ENCODE peak calls at places on chromosomes 12 and 14, in nine cellular contexts. H is left kidney; Q is Panc1; D is HTR-8/SVneo; V is CD4-positive, alpha-beta T cell; A is EL; S is smooth muscle cell of the brain vasculature; R is HuH-7; W is naive B cell. M is an unnamed sample.

GRCh38 chr12:28882444-28882843 is 266.6 kb upstream of the FAR2 start:
- DNase-seq in H (no peak), Q (no peak), D (no peak), V (no peak), A (no peak), S (no peak), R (no peak), W (no peak), M (no peak)

GRCh38 chr12:3603576-3603975 is 112.6 kb downstream of the PRMT8 start:
- DNase-seq in H (no peak), Q (no peak), D (no peak), V (no peak), A (no peak), S (no peak), R (no peak), W (no peak), M (no peak)

GRCh38 chr12:89875809-89876208 is 167.2 kb upstream of the ATP2B1 start:
- DNase-seq in H (no peak), Q (no peak), D (no peak), V (no peak), A (no peak), S (no peak), R (no peak), W (no peak), M (no peak)

GRCh38 chr14:59215757-59216156 is 27.3 kb downstream of the DAAM1 start:
- DNase-seq in H (no peak), Q (no peak), D (no peak), V (no peak), A (no peak), S (no peak), R (no peak), W (no peak), M (no peak)

GRCh38 chr14:77123381-77124344 is 17.9 kb downstream of the ZDHHC22 start:
- DNase-seq in H (no peak), Q (no peak), D (no peak), V (no peak), A (no peak), S (no peak), R (no peak), W (no peak), M (peak)

GRCh38 chr12:32918890-32919791 is 22.6 kb upstream of the PKP2 start:
- DNase-seq in H (peak), Q (no peak), D (peak), V (no peak), A (peak), S (peak), R (peak), W (no peak), M (no peak)

GRCh38 chr14:25943329-25943728 is 654.5 kb downstream of the NOVA1 start:
- DNase-seq in H (no peak), Q (no peak), D (no peak), V (no peak), A (no peak), S (no peak), R (no peak), W (no peak), M (no peak)

GRCh38 chr12:102816816-102817434 is 100.1 kb downstream of the PAH start:
- DNase-seq in H (peak), Q (peak), D (peak), V (no peak), A (peak), S (no peak), R (peak), W (no peak), M (no peak)

GRCh38 chr12:65728913-65729793 is 95.1 kb upstream of the HMGA2 start:
- DNase-seq in H (peak), Q (no peak), D (no peak), V (no peak), A (peak), S (no peak), R (peak), W (no peak), M (no peak)

GRCh38 chr14:74800780-74801179 is 37.7 kb downstream of the YLPM1 start:
- DNase-seq in H (no peak), Q (no peak), D (no peak), V (no peak), A (no peak), S (no peak), R (no peak), W (no peak), M (no peak)

GRCh38 chr12:118219772-118220171 is 83.8 kb downstream of the PEBP1 start:
- DNase-seq in H (peak), Q (no peak), D (no peak), V (no peak), A (no peak), S (no peak), R (no peak), W (no peak), M (no peak)

GRCh38 chr14:53048631-53049030 is 97.8 kb upstream of the FERMT2 start:
- DNase-seq in H (no peak), Q (no peak), D (no peak), V (no peak), A (no peak), S (no peak), R (no peak), W (no peak), M (no peak)

GRCh38 chr12:106108187-106108816 is 30.5 kb downstream of the NUAK1 start:
- DNase-seq in H (peak), Q (no peak), D (no peak), V (no peak), A (peak), S (no peak), R (no peak), W (no peak), M (no peak)

GRCh38 chr14:24430143-24430681 is 458 bp downstream of the KHNYN start:
- DNase-seq in H (peak), Q (no peak), D (peak), V (peak), A (peak), S (no peak), R (peak), W (peak), M (peak)

GRCh38 chr14:34111933-34112332 is 161.1 kb upstream of the EGLN3 start:
- DNase-seq in H (no peak), Q (no peak), D (no peak), V (no peak), A (no peak), S (no peak), R (no peak), W (no peak), M (no peak)

GRCh38 chr12:110983811-110984210 is 63.4 kb upstream of the MYL2 start:
- DNase-seq in H (no peak), Q (no peak), D (no peak), V (no peak), A (no peak), S (no peak), R (no peak), W (no peak), M (no peak)

GRCh38 chr14:54669759-54670630 is 103.1 kb downstream of the SAMD4A start:
- DNase-seq in H (peak), Q (no peak), D (peak), V (no peak), A (peak), S (peak), R (no peak), W (no peak), M (peak)

GRCh38 chr12:108855284-108856169 is 1.9 kb downstream of the SSH1 start:
- DNase-seq in H (peak), Q (no peak), D (no peak), V (no peak), A (peak), S (no peak), R (no peak), W (no peak), M (no peak)

GRCh38 chr14:56953884-56954283 is 143.6 kb upstream of the OTX2 start:
- DNase-seq in H (peak), Q (no peak), D (no peak), V (no peak), A (no peak), S (no peak), R (no peak), W (no peak), M (no peak)

GRCh38 chr12:55692631-55693322 is 14.9 kb downstream of the ITGA7 start:
- DNase-seq in H (no peak), Q (no peak), D (no peak), V (no peak), A (no peak), S (no peak), R (no peak), W (no peak), M (no peak)

GRCh38 chr12:75414671-75415070 is 23.8 kb downstream of the GLIPR1L2 start:
- DNase-seq in H (peak), Q (no peak), D (no peak), V (no peak), A (no peak), S (no peak), R (no peak), W (no peak), M (no peak)

GRCh38 chr12:88985631-88986030 is 366.7 kb downstream of the DUSP6 start:
- DNase-seq in H (no peak), Q (no peak), D (peak), V (no peak), A (peak), S (no peak), R (no peak), W (no peak), M (no peak)

GRCh38 chr14:100107236-100107635 is 42.0 kb downstream of the EVL start:
- DNase-seq in H (no peak), Q (no peak), D (no peak), V (no peak), A (no peak), S (no peak), R (no peak), W (no peak), M (no peak)

GRCh38 chr12:117100251-117100650 is 1.0 kb upstream of the TESC start:
- DNase-seq in H (peak), Q (no peak), D (peak), V (no peak), A (peak), S (no peak), R (peak), W (no peak), M (no peak)

GRCh38 chr14:84785997-84786396 is 743.9 kb upstream of the FLRT2 start:
- DNase-seq in H (no peak), Q (no peak), D (no peak), V (no peak), A (no peak), S (no peak), R (no peak), W (no peak), M (no peak)

GRCh38 chr12:16606201-16606849 is 363 bp upstream of the LMO3 start:
- DNase-seq in H (peak), Q (no peak), D (no peak), V (no peak), A (no peak), S (no peak), R (peak), W (no peak), M (peak)

GRCh38 chr14:103847954-103848719 is 762 bp upstream of the PPP1R13B start:
- DNase-seq in H (peak), Q (no peak), D (no peak), V (no peak), A (no peak), S (no peak), R (no peak), W (peak), M (no peak)

M was measured in prostate gland.